ENCODE peak calls at places on chromosome 7, in eight cellular contexts. N is lower lobe of right lung; D is CD8-positive, alpha-beta T cell; J is astrocyte of the cerebellum; C is CD8-positive, alpha-beta memory T cell; W is ascending aorta; P is psoas muscle; Y is HFF-Myc. O is an unnamed sample.

GRCh38 chr7:26633557-26633956 is 230.8 kb downstream of the SKAP2 start:
- DNase-seq in C (no peak), Y (no peak), W (no peak), J (no peak), D (no peak), N (no peak), P (no peak), O (no peak)

GRCh38 chr7:106807474-106807873 is 57.6 kb upstream of the PIK3CG start:
- DNase-seq in Y (no peak), C (no peak), W (no peak), J (no peak), N (no peak), P (no peak), D (no peak), O (no peak)

GRCh38 chr7:80060218-80060806 is 74.3 kb upstream of the GNAI1 start:
- DNase-seq in N (no peak), D (no peak), Y (peak; percentile 37), C (no peak), J (peak; percentile 72), W (no peak), P (no peak), O (peak; percentile 52)

GRCh38 chr7:95886501-95887090 is 114.2 kb downstream of the DYNC1I1 start:
- DNase-seq in N (no peak), Y (no peak), W (no peak), C (no peak), J (no peak), P (no peak), D (no peak), O (peak; percentile 51)

GRCh38 chr7:85041599-85042216 is 145.1 kb downstream of the SEMA3D start:
- DNase-seq in D (no peak), Y (peak; percentile 47), C (no peak), P (peak; percentile 31), N (peak; percentile 52), J (peak; percentile 55), W (no peak), O (peak; percentile 21)

GRCh38 chr7:37281368-37282092 is 167.1 kb downstream of the ELMO1 start:
- DNase-seq in P (no peak), J (no peak), W (no peak), N (no peak), Y (no peak), C (no peak), D (no peak), O (no peak)

GRCh38 chr7:79507161-79507560 is 53.7 kb upstream of the MAGI2 start:
- DNase-seq in P (no peak), Y (no peak), C (no peak), W (no peak), D (no peak), J (no peak), N (no peak), O (no peak)

GRCh38 chr7:117728858-117729257 is 144.4 kb downstream of the CTTNBP2 start:
- DNase-seq in W (no peak), P (no peak), Y (no peak), D (no peak), J (no peak), C (no peak), N (no peak), O (no peak)

GRCh38 chr7:158698657-158699195 is 5.9 kb downstream of the NCAPG2 start:
- DNase-seq in N (no peak), D (no peak), J (no peak), Y (no peak), P (no peak), C (no peak), W (no peak), O (no peak)

GRCh38 chr7:48887500-48887899 is 36.8 kb upstream of the CDC14C start:
- DNase-seq in D (no peak), W (no peak), C (no peak), J (peak; percentile 18), P (peak; percentile 23), Y (no peak), N (no peak), O (no peak)

GRCh38 chr7:46387646-46388045 is 466.6 kb upstream of the IGFBP3 start:
- DNase-seq in N (no peak), W (no peak), Y (no peak), J (no peak), C (no peak), D (no peak), P (no peak), O (no peak)

GRCh38 chr7:129778770-129779601 is 167.5 kb downstream of the NRF1 start:
- DNase-seq in W (no peak), P (no peak), C (no peak), D (no peak), N (no peak), J (no peak), Y (no peak), O (no peak)

GRCh38 chr7:70259497-70259896 is 661.2 kb downstream of the AUTS2 start:
- DNase-seq in N (no peak), W (no peak), D (no peak), P (peak; percentile 15), Y (no peak), C (no peak), J (peak; percentile 19), O (no peak)

GRCh38 chr7:66736892-66737291 is 3.6 kb upstream of the RABGEF1 start:
- DNase-seq in J (no peak), P (no peak), C (no peak), W (no peak), N (no peak), Y (no peak), D (no peak), O (no peak)

GRCh38 chr7:77327067-77327931 is 88.8 kb downstream of the GSAP start:
- DNase-seq in P (peak; percentile 35), Y (no peak), D (no peak), N (peak; percentile 71), J (no peak), C (no peak), W (peak; percentile 43), O (no peak)

GRCh38 chr7:150850273-150850672 is 2.0 kb upstream of the AOC1 start:
- DNase-seq in N (no peak), P (no peak), Y (no peak), D (no peak), W (no peak), J (no peak), C (no peak), O (no peak)

GRCh38 chr7:33814958-33815735 is 90.2 kb upstream of the BMPER start:
- DNase-seq in P (no peak), C (no peak), N (no peak), W (no peak), Y (no peak), D (no peak), J (no peak), O (no peak)
- H3K4me3 ChIP-seq in P (peak overlapping the region; percentile 45), C (no peak overlapping the region), N (no peak overlapping the region), W (peak overlapping the region; percentile 59), Y (no peak overlapping the region), D (no peak overlapping the region), J (no peak overlapping the region), O (no peak overlapping the region)

GRCh38 chr7:55476071-55476803 is 96.1 kb downstream of the VOPP1 start:
- DNase-seq in C (no peak), D (no peak), J (peak; percentile 92), Y (no peak), W (no peak), P (no peak), N (no peak), O (no peak)
- H3K4me3 ChIP-seq in C (peak overlapping the region; percentile 66), D (peak overlapping the region; percentile 28), J (no peak overlapping the region), Y (no peak overlapping the region), W (no peak overlapping the region), P (no peak overlapping the region), N (no peak overlapping the region), O (no peak overlapping the region)

GRCh38 chr7:121513105-121513504 is 117.0 kb upstream of the FAM3C start:
- DNase-seq in J (no peak), C (no peak), W (no peak), Y (no peak), N (no peak), D (no peak), P (no peak), O (no peak)

GRCh38 chr7:121516791-121517305 is 120.7 kb upstream of the FAM3C start:
- DNase-seq in Y (no peak), P (no peak), J (no peak), C (no peak), W (no peak), D (no peak), N (no peak), O (no peak)

GRCh38 chr7:121515181-121515580 is 119.1 kb upstream of the FAM3C start:
- DNase-seq in P (no peak), W (no peak), N (no peak), J (no peak), C (no peak), D (no peak), Y (no peak), O (no peak)

GRCh38 chr7:121519548-121520521 is 123.7 kb upstream of the FAM3C start:
- DNase-seq in Y (no peak), D (no peak), N (no peak), J (no peak), P (peak; percentile 38), W (no peak), C (no peak), O (no peak)

DNA sequence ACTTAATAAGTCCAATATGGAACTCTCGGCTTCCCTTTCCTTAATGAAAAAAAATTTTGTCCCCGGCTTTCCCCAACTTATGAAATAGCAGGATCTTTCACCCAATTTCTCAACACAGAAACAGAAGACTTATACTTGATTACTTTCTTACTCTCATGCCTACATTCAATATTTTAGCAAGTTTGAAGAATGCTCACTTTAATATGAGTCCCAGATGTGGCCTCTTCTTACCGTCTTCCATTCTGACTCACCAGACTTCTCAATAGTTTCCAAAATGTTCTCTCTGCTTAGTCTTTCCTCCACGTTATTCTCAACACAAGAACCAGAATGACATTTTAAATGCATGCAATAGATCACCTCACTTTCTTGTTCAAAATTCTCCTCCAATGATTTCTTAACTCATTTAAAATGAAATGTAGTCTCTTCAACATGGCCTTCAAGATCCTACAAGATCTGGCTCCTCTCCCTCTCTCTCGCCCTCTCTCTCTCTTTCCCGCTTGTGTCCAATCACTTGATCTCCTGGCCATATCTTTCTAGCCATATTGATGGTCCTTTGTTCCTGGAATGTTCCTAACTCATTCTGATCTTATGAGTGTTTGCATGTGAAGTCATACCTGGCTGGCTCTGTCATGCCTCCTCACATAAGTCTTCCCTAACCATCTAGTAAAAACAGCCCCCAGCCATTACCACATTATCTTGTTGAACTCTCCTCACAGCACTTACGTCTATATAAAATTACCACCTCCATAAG is 119.7 kb upstream of the FAM3C start:
- DNase-seq in P (no peak), D (no peak), N (no peak), J (no peak), C (no peak), W (no peak), Y (no peak), O (no peak)
- H3K4me3 ChIP-seq in P (no peak overlapping the region), D (no peak overlapping the region), N (no peak overlapping the region), J (no peak overlapping the region), C (no peak overlapping the region), W (no peak overlapping the region), Y (no peak overlapping the region), O (no peak overlapping the region)

GRCh38 chr7:35691827-35692307 is 3.1 kb downstream of the HERPUD2 start:
- DNase-seq in D (no peak), C (peak; percentile 48), P (no peak), J (no peak), Y (no peak), W (no peak), N (no peak), O (no peak)
- H3K4me3 ChIP-seq in D (peak overlapping the region; percentile 100), C (peak overlapping the region; percentile 98), P (peak overlapping the region; percentile 96), J (no peak overlapping the region), Y (no peak overlapping the region), W (peak overlapping the region; percentile 81), N (peak overlapping the region; percentile 92), O (peak overlapping the region; percentile 36)

O was measured in Jurkat, Clone E6-1.